ENCODE peak calls at places on chromosomes 12 and 14, in ten cellular contexts. C is MM.1S, K is AG04450, G is fibroblast of lung, A is natural killer cell, X is NB4, B is fibroblast of mammary gland, I is left ventricle myocardium inferior, H is stomach, J is transverse colon. Z is an unnamed sample.

GRCh38 chr12:109619002-109619604 is 45.5 kb downstream of the MVK start:
- DNase-seq in K (no peak), J (no peak), X (no peak), I (no peak), B (no peak), G (no peak), A (no peak), C (no peak), H (no peak), Z (no peak)

GRCh38 chr14:71713061-71713850 is 219.0 kb upstream of the RGS6 start:
- DNase-seq in H (no peak), J (no peak), A (no peak), I (no peak), K (no peak), B (peak), X (no peak), G (peak), C (no peak), Z (no peak)

GRCh38 chr12:91139264-91139663 is 28.0 kb upstream of the LUM start:
- DNase-seq in C (no peak), X (no peak), H (no peak), K (no peak), I (no peak), B (peak), A (no peak), J (no peak), G (no peak), Z (no peak)

GRCh38 chr14:61569783-61570182 is 125.5 kb upstream of the HIF1A start:
- DNase-seq in X (peak), B (peak), A (no peak), H (peak), C (no peak), J (no peak), G (peak), I (peak), K (no peak), Z (no peak)

GRCh38 chr14:100221419-100222218 is 17.3 kb upstream of the YY1 start:
- DNase-seq in G (peak), A (peak), X (peak), J (peak), B (peak), I (peak), H (peak), K (no peak), C (peak), Z (no peak)

GRCh38 chr12:93380480-93381121 is 2.9 kb downstream of the NUDT4 start:
- DNase-seq in A (no peak), G (peak), J (no peak), B (peak), C (peak), X (peak), K (no peak), H (no peak), I (no peak), Z (no peak)

GRCh38 chr12:84986586-84986985 is 49.5 kb downstream of the TSPAN19 start:
- DNase-seq in B (no peak), A (no peak), H (no peak), K (no peak), J (no peak), I (no peak), C (no peak), X (no peak), G (no peak), Z (no peak)

GRCh38 chr12:81128930-81129554 is 51.2 kb downstream of the ACSS3 start:
- DNase-seq in X (peak), H (no peak), K (peak), A (no peak), B (peak), I (no peak), C (peak), J (no peak), G (peak), Z (peak)

GRCh38 chr14:68377459-68377858 is 415.4 kb downstream of the ZFP36L1 start:
- DNase-seq in C (no peak), G (peak), K (no peak), I (peak), H (no peak), J (peak), B (peak), A (no peak), X (peak), Z (no peak)

GRCh38 chr12:118059645-118060275 is 1.2 kb downstream of the WSB2 start:
- DNase-seq in A (no peak), K (no peak), H (no peak), C (no peak), X (peak), G (no peak), B (no peak), I (no peak), J (no peak), Z (no peak)

GRCh38 chr14:91573894-91574837 is 64.1 kb upstream of the PPP4R3A start:
- DNase-seq in A (peak), I (peak), J (peak), C (peak), X (peak), K (no peak), H (peak), G (peak), B (peak), Z (peak)

GRCh38 chr12:49545815-49546214 is 7.0 kb downstream of the KCNH3 start:
- DNase-seq in X (no peak), C (no peak), K (no peak), H (no peak), I (no peak), J (no peak), A (no peak), B (no peak), G (no peak), Z (no peak)

GRCh38 chr12:123058980-123059379 is 78.5 kb downstream of the ARL6IP4 start:
- DNase-seq in C (no peak), A (no peak), X (no peak), H (no peak), J (no peak), B (peak), G (peak), K (no peak), I (no peak), Z (no peak)

GRCh38 chr14:35932659-35933159 is 106.6 kb downstream of the BRMS1L start:
- DNase-seq in B (no peak), A (no peak), C (peak), I (no peak), K (no peak), X (no peak), G (no peak), H (no peak), J (peak), Z (no peak)

GRCh38 chr14:79161576-79161975 is 991.4 kb downstream of the NRXN3 start:
- DNase-seq in A (no peak), C (no peak), X (peak), J (no peak), I (no peak), H (no peak), G (peak), K (peak), B (peak), Z (no peak)

GRCh38 chr14:70186826-70187483 is 1.8 kb downstream of the SLC8A3 start:
- DNase-seq in G (peak), B (no peak), H (no peak), X (peak), K (no peak), C (no peak), A (no peak), I (no peak), J (peak), Z (no peak)

GRCh38 chr12:11621797-11622423 is 27.6 kb upstream of the ETV6 start:
- DNase-seq in H (no peak), I (no peak), C (peak), K (no peak), B (peak), J (peak), X (peak), G (peak), A (no peak), Z (no peak)

GRCh38 chr14:99685061-99685995 is 1.2 kb downstream of the CYP46A1 start:
- DNase-seq in J (no peak), I (no peak), B (no peak), C (no peak), K (no peak), G (no peak), A (no peak), X (no peak), H (peak), Z (no peak)

GRCh38 chr12:120362516-120363273 is 6.3 kb downstream of the MSI1 start:
- DNase-seq in C (no peak), X (no peak), I (no peak), J (no peak), H (no peak), A (no peak), G (no peak), K (no peak), B (no peak), Z (no peak)

GRCh38 chr14:55028066-55028465 is 1.0 kb downstream of the SOCS4 start:
- DNase-seq in X (no peak), G (no peak), A (no peak), C (no peak), B (no peak), K (no peak), I (no peak), H (no peak), J (no peak), Z (no peak)

GRCh38 chr12:50589650-50590435 is 85.1 kb downstream of the DIP2B start:
- DNase-seq in G (peak), H (no peak), X (peak), K (peak), J (no peak), I (no peak), A (no peak), B (peak), C (no peak), Z (no peak)

GRCh38 chr12:128852026-128852725 is 1.1 kb upstream of the GLT1D1 start:
- DNase-seq in G (no peak), C (no peak), I (no peak), A (no peak), X (no peak), J (no peak), K (no peak), B (no peak), H (no peak), Z (no peak)

GRCh38 chr14:32070282-32070681 is 6.8 kb upstream of the ARHGAP5 start:
- DNase-seq in G (no peak), B (no peak), X (no peak), C (no peak), K (no peak), I (no peak), H (no peak), A (no peak), J (no peak), Z (no peak)

GRCh38 chr12:66903782-66904396 is 225.0 kb upstream of the GRIP1 start:
- DNase-seq in X (no peak), G (no peak), I (no peak), A (no peak), H (no peak), B (no peak), C (no peak), J (no peak), K (no peak), Z (no peak)

GRCh38 chr14:95314609-95315008 is 5.1 kb downstream of the CLMN start:
- DNase-seq in G (peak), H (peak), A (no peak), J (peak), K (no peak), C (no peak), X (peak), I (no peak), B (peak), Z (no peak)

GRCh38 chr12:95838125-95838524 is 20.6 kb upstream of the SNRPF start:
- DNase-seq in A (no peak), J (peak), I (no peak), K (no peak), G (peak), H (peak), C (peak), X (no peak), B (peak), Z (no peak)

GRCh38 chr12:14994610-14995009 is 21.8 kb downstream of the PDE6H start:
- DNase-seq in A (no peak), C (no peak), K (no peak), H (no peak), G (peak), I (no peak), J (no peak), X (no peak), B (no peak), Z (no peak)

GRCh38 chr12:89862511-89863331 is 154.1 kb upstream of the ATP2B1 start:
- DNase-seq in C (peak), H (no peak), B (no peak), I (no peak), K (no peak), X (peak), A (peak), G (no peak), J (peak), Z (no peak)

GRCh38 chr14:60242420-60242819 is 6.6 kb upstream of the PPM1A start:
- DNase-seq in X (peak), C (no peak), G (no peak), H (no peak), J (no peak), B (no peak), A (no peak), I (no peak), K (no peak), Z (no peak)

GRCh38 chr12:57240069-57240921 is 10.7 kb downstream of the STAC3 start:
- DNase-seq in J (peak), C (peak), I (peak), G (peak), X (peak), A (peak), K (no peak), H (peak), B (peak), Z (no peak)

GRCh38 chr12:124688356-124688992 is 121.1 kb upstream of the NCOR2 start:
- DNase-seq in I (no peak), J (no peak), A (no peak), H (no peak), K (no peak), B (no peak), X (no peak), C (no peak), G (peak), Z (no peak)

GRCh38 chr14:36317650-36318049 is 2.8 kb downstream of the MBIP start:
- DNase-seq in H (no peak), X (no peak), K (no peak), C (no peak), A (no peak), B (peak), G (peak), J (no peak), I (no peak), Z (peak)

GRCh38 chr14:32478027-32478426 is 148.9 kb downstream of the AKAP6 start:
- DNase-seq in B (peak), C (no peak), A (no peak), J (no peak), X (no peak), H (no peak), K (no peak), I (no peak), G (peak), Z (no peak)

GRCh38 chr14:105091335-105092123 is 26.3 kb upstream of the GPR132 start:
- DNase-seq in B (no peak), X (no peak), G (peak), K (no peak), A (no peak), I (peak), J (peak), H (peak), C (no peak), Z (peak)

GRCh38 chr12:70691018-70691672 is 53.9 kb upstream of the PTPRB start:
- DNase-seq in H (no peak), J (no peak), X (no peak), K (no peak), B (peak), A (no peak), C (no peak), I (no peak), G (peak), Z (no peak)

GRCh38 chr12:118237053-118237665 is 101.2 kb downstream of the PEBP1 start:
- DNase-seq in X (peak), B (no peak), A (no peak), C (peak), I (no peak), H (no peak), J (no peak), K (no peak), G (no peak), Z (no peak)

GRCh38 chr12:79883216-79883615 is 51.7 kb downstream of the PPP1R12A start:
- DNase-seq in K (no peak), X (no peak), A (no peak), B (peak), H (no peak), I (no peak), J (no peak), C (no peak), G (peak), Z (no peak)

GRCh38 chr12:32727237-32727636 is 28.5 kb downstream of the YARS2 start:
- DNase-seq in G (peak), A (no peak), I (no peak), C (no peak), B (peak), K (no peak), J (no peak), X (peak), H (no peak), Z (no peak)
- TF ChIP-seq CTCF in G (no peak), A (no peak), I (no peak), C (no peak), B (no peak), K (peak), J (no peak), X (no peak), H (no peak), Z (no peak)

DNA sequence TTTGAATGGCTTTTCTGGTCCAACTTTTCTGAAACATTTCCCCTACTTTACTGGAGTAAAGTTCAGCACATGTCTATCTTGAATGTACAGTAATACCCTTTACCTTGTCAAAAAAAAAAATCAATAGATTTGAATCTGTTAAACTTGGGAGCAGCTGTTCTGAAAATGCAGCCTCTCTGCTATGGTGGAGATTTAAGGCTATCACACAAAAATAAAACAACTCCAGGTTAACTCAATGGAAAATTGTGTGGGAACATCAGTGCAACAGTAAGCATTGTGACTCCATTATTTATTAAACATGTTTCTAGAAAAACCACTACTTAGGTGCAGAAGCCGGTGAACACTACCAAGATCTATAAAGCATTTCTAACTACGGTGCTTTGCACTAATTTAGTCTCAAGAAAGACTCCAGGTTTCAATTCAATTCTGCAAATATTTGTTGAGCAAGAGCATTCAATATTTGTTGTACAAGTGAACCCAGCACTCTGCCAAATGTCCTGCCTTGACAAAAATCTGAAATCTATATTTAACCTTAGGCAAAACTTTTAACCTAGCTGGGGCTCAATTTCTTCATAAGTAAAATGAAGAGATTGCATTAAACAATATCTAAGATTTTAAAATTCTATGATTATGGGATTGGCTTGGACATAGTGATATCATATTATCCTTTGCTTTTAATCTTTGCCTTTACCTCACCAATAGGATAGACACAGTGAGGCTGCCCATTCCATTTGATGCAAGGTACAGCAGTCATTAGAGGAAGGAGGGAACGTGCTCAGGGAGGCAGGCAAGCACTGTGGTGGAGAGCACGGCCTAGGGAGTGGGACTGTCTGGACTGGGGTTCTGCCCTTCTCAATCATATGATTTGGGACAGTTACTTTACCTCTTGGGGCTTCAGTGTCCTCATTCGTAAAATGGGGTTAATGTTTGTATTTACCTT is 155.2 kb downstream of the KITLG start:
- DNase-seq in C (no peak), B (no peak), K (no peak), G (no peak), X (no peak), I (no peak), J (no peak), A (no peak), H (no peak), Z (peak)
- TF ChIP-seq CTCF in C (no peak), B (no peak), K (no peak), G (no peak), X (no peak), I (no peak), J (no peak), A (no peak), H (no peak), Z (peak)

DNA sequence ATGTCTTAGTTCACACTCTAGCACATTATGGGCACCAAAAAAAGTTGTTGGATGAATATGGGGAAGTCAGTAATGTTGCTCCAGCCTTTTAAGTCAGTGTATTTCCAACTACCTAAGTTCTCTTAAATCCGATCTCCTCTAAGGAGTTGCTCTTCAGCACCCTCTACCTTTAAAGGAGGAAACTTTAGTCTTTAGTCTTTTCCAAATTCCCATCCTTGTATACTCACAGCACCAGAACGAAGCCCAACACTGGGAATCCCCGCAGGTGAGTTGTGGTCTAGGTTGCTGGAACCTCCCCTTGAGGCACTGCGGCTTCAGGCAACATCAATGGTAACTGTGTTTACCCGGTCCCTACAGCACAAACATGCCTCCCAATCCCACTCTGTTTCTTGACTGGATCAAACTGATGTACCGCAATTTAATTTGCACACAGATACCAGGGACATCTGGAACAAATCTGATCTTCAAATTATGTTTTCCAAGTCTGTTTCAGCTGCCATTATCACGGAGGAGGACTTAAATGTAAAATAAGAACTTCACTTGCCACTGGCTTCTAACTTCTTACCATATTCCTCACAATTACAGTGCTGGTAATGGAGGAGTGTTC is 179.0 kb downstream of the FOXN3 start:
- DNase-seq in B (peak), J (no peak), K (no peak), A (no peak), C (no peak), G (no peak), I (no peak), X (peak), H (no peak), Z (no peak)
- TF ChIP-seq CTCF in B (peak), J (peak), K (peak), A (no peak), C (no peak), G (peak), I (peak), X (peak), H (no peak), Z (peak)

GRCh38 chr12:98515368-98516183 is at the start of gene TMPO:
- DNase-seq in H (peak), G (peak), C (peak), I (peak), K (peak), B (peak), J (peak), A (peak), X (peak), Z (peak)
- TF ChIP-seq CTCF in H (no peak), G (no peak), C (no peak), I (no peak), K (no peak), B (no peak), J (no peak), A (no peak), X (no peak), Z (no peak)

GRCh38 chr14:24241829-24242443 is 487 bp downstream of the TINF2 start:
- DNase-seq in G (peak), I (peak), K (peak), A (peak), B (peak), C (peak), X (peak), J (peak), H (peak), Z (no peak)
- TF ChIP-seq CTCF in G (peak), I (peak), K (peak), A (peak), B (peak), C (no peak), X (no peak), J (peak), H (no peak), Z (peak)